ENCODE peak calls at places on chromosomes 2 and 18, in nine cellular contexts. O, C, B, T, Y, P, V, A and D are unnamed samples. For H3K4me1, the result is how much of the 10 kb centered on the place peaks cover.

GRCh38 chr2:62724886-62725711 is 19.6 kb downstream of the EHBP1 start:
- DNase-seq in O (no peak), C (peak), B (no peak), T (peak), Y (peak), P (peak), V (peak), A (peak), D (no peak)

GRCh38 chr18:45169610-45170009 is 445.7 kb upstream of the SLC14A2 start:
- DNase-seq in O (peak), C (no peak), B (peak), T (no peak), Y (peak), P (no peak), V (no peak), A (no peak), D (peak)

GRCh38 chr2:12219761-12220160 is 473.3 kb downstream of the LPIN1 start:
- DNase-seq in O (no peak), C (no peak), B (no peak), T (no peak), Y (no peak), P (no peak), V (no peak), A (no peak), D (no peak)

GRCh38 chr18:5456577-5457466 is 87.0 kb downstream of the EPB41L3 start:
- DNase-seq in O (peak), C (no peak), B (no peak), T (peak), Y (peak), P (peak), V (no peak), A (peak), D (no peak)

GRCh38 chr2:218622606-218623238 is 15.0 kb downstream of the PLCD4 start:
- DNase-seq in O (peak), C (no peak), B (no peak), T (no peak), Y (no peak), P (no peak), V (no peak), A (no peak), D (no peak)

GRCh38 chr2:217899231-217900009 is 103.4 kb downstream of the TNS1 start:
- DNase-seq in O (peak), C (peak), B (peak), T (peak), Y (peak), P (peak), V (peak), A (peak), D (peak)

GRCh38 chr2:232335859-232336215 is 42.7 kb upstream of the ALPP start:
- DNase-seq in O (no peak), C (peak), B (peak), T (no peak), Y (no peak), P (peak), V (peak), A (no peak), D (peak)

GRCh38 chr2:175036582-175037018 is 31.4 kb upstream of the CHN1 start:
- DNase-seq in O (peak), C (no peak), B (no peak), T (peak), Y (no peak), P (no peak), V (no peak), A (peak), D (no peak)

GRCh38 chr18:63199743-63200241 is 119.8 kb downstream of the BCL2 start:
- DNase-seq in O (no peak), C (no peak), B (no peak), T (no peak), Y (no peak), P (no peak), V (no peak), A (no peak), D (no peak)

GRCh38 chr18:68017385-68017784 is 500.9 kb upstream of the DSEL start:
- DNase-seq in O (no peak), C (no peak), B (no peak), T (no peak), Y (no peak), P (no peak), V (no peak), A (no peak), D (no peak)

GRCh38 chr18:79868811-79869541 is 71.2 kb downstream of the KCNG2 start:
- DNase-seq in O (no peak), C (peak), B (no peak), T (no peak), Y (no peak), P (no peak), V (no peak), A (no peak), D (no peak)

GRCh38 chr2:72827999-72828646 is 2.3 kb upstream of the EXOC6B start:
- DNase-seq in O (peak), C (no peak), B (no peak), T (no peak), Y (no peak), P (no peak), V (no peak), A (no peak), D (no peak)

GRCh38 chr2:100876231-100876860 is 56.4 kb downstream of the NPAS2 start:
- DNase-seq in O (peak), C (no peak), B (no peak), T (no peak), Y (no peak), P (no peak), V (no peak), A (no peak), D (no peak)

GRCh38 chr2:198630384-198630783 is 826.0 kb downstream of the PLCL1 start:
- DNase-seq in O (no peak), C (no peak), B (no peak), T (no peak), Y (no peak), P (no peak), V (no peak), A (no peak), D (no peak)

GRCh38 chr2:235605999-235606715 is 112.3 kb downstream of the AGAP1 start:
- DNase-seq in O (peak), C (no peak), B (no peak), T (no peak), Y (no peak), P (peak), V (no peak), A (no peak), D (no peak)

GRCh38 chr2:240430595-240430994 is 4.9 kb upstream of the GPC1 start:
- DNase-seq in O (no peak), C (peak), B (peak), T (no peak), Y (no peak), P (peak), V (no peak), A (no peak), D (no peak)

GRCh38 chr2:193549661-193550060 is 1354.9 kb upstream of the TMEFF2 start:
- DNase-seq in O (no peak), C (no peak), B (no peak), T (no peak), Y (no peak), P (no peak), V (no peak), A (no peak), D (no peak)

GRCh38 chr2:234951386-234952269 is at the start of gene SH3BP4:
- DNase-seq in O (peak), C (peak), B (peak), T (no peak), Y (peak), P (peak), V (peak), A (peak), D (peak)

GRCh38 chr18:58176915-58177717 is 133.1 kb downstream of the NEDD4L start:
- DNase-seq in O (peak), C (no peak), B (no peak), T (no peak), Y (peak), P (no peak), V (no peak), A (no peak), D (no peak)

GRCh38 chr2:11615209-11615608 is 54.8 kb downstream of the NTSR2 start:
- DNase-seq in O (no peak), C (no peak), B (no peak), T (no peak), Y (no peak), P (no peak), V (no peak), A (no peak), D (no peak)

GRCh38 chr2:48483916-48484315 is 46.0 kb upstream of the STON1 start:
- DNase-seq in O (peak), C (no peak), B (no peak), T (no peak), Y (no peak), P (no peak), V (no peak), A (no peak), D (no peak)

GRCh38 chr2:219571311-219572236 is at the start of gene OBSL1:
- DNase-seq in O (peak), C (peak), B (peak), T (no peak), Y (peak), P (peak), V (peak), A (no peak), D (peak)

GRCh38 chr2:40653829-40654228 is 201.9 kb upstream of the SLC8A1 start:
- DNase-seq in O (peak), C (no peak), B (no peak), T (no peak), Y (no peak), P (no peak), V (no peak), A (no peak), D (no peak)

GRCh38 chr2:238552226-238552625 is 125.5 kb downstream of the ASB1 start:
- DNase-seq in O (no peak), C (no peak), B (no peak), T (no peak), Y (no peak), P (no peak), V (no peak), A (no peak), D (no peak)

DNA sequence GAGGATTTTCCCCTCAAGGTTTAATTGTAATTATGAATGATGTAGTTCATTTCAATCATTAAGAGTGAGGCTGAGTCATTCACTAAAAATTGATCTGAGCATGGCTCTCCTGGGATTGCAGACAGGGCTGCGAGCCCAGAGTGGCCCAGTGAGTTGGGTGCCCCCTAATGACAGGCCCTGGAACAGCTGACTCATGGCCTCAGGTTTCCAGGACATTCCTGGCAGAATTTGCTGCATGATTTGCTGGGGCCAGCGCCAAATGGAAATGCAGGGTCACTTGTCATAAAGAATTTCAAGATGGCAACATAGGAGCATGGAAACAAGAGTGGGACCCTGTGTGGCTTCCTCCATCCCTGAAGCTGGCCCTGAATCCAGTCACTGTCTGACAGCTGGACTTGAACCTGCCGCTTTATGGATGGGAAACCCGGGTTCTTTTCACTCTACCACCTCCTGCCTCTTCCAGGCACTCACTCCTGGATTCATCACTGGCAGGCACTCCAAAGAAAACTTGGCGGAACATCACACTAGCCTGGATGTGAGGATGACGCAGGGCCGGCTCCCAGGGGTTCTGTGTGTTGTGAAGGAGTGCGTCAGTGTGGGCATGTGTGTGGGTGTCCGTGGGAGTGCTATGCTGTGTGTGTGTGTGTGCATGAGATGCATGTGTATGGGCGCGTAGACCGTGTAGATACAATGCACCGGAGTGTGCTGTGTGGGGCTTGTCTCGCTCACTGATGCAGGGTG is 15.2 kb downstream of the OTOF start:
- DNase-seq in O (peak), C (peak), B (peak), T (no peak), Y (peak), P (peak), V (peak), A (no peak), D (peak)
- TF ChIP-seq CTCF in O (peak), C (peak), B (no peak), T (peak), Y (peak), P (peak), V (peak), A (peak), D (no peak)

DNA sequence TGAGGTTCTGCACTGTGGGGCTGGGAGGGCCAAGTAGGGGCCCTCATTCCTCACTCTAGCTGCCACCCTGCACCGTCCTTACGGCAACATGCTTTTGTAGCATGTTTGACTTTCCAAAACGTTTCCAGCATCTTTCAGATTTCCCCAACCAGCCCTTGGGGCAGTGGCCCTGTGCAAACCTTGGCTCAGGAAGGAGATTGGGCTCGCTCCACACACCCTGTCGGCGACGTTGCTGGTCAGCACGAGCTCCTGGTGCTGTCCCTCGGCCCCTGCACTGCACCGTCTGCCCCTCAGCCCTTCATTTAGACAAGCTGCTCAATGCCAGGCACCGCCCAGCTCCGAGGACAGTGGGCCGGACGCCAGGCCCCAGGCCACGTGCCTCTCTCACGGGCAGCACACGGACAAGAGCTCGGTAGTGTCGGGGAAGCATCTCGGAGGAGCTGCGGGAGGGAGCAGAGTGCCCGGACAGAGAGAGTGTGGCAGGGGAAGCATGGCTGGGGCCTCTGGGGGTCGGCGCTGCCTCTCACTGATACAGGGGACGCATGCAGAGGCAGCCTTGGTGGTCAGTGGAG is 6.9 kb downstream of the GPR17 start:
- DNase-seq in O (no peak), C (no peak), B (no peak), T (no peak), Y (no peak), P (no peak), V (peak), A (no peak), D (no peak)
- H3K4me1 ChIP-seq in O (under half), C (under half), B (half or more), T (under half), Y (under half), P (under half), V (half or more), A (under half), D (under half)

GRCh38 chr18:32881009-32881408 is 108.2 kb upstream of the KLHL14 start:
- DNase-seq in O (no peak), C (no peak), B (no peak), T (peak), Y (no peak), P (no peak), V (no peak), A (no peak), D (no peak)
- TF ChIP-seq CTCF in O (no peak), C (no peak), B (no peak), T (no peak), Y (no peak), P (no peak), V (no peak), A (no peak), D (no peak)

GRCh38 chr18:50111398-50111797 is 83.5 kb downstream of the MYO5B start:
- DNase-seq in O (no peak), C (no peak), B (no peak), T (no peak), Y (no peak), P (no peak), V (no peak), A (no peak), D (no peak)

GRCh38 chr18:50104421-50104820 is 90.5 kb downstream of the MYO5B start:
- DNase-seq in O (no peak), C (no peak), B (no peak), T (no peak), Y (no peak), P (no peak), V (no peak), A (no peak), D (no peak)

GRCh38 chr18:50105027-50105426 is 89.9 kb downstream of the MYO5B start:
- DNase-seq in O (no peak), C (no peak), B (no peak), T (no peak), Y (no peak), P (no peak), V (no peak), A (no peak), D (no peak)

DNA sequence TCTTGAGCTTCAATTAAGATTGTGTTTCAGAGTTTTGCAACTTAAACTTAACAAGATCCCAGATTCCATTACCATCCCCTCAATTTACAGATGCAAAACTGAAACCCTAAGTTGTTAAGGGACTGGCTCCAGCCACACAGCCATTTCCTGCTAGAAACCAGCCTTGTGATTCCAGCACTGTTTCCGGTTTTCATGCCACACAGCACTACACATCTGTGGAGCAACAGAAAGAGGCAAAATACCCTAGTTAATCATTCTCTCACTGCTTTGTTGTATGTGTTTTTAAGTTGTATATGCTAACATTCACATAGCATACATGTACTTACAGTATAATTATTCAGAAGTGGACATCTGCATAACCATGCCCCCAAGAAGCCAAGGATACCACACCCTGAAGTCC is 87.5 kb downstream of the MYO5B start:
- DNase-seq in O (no peak), C (no peak), B (no peak), T (no peak), Y (no peak), P (no peak), V (no peak), A (no peak), D (no peak)
- H3K4me1 ChIP-seq in O (under half), C (under half), B (under half), T (under half), Y (under half), P (under half), V (under half), A (under half), D (under half)